ENCODE peak calls at places on chromosomes 12 and 14, in four cellular contexts. B is kidney, P is stomach, H is brain microvascular endothelial cell. D is an unnamed sample.

GRCh38 chr12:130401703-130402102 is 64.0 kb downstream of the PIWIL1 start:
- DNase-seq in B (no peak), P (no peak), H (no peak), D (no peak)

GRCh38 chr12:51307655-51308593 is 16.1 kb downstream of the BIN2 start:
- DNase-seq in B (no peak), P (no peak), H (peak), D (peak)

GRCh38 chr14:95519699-95520098 is 3.2 kb upstream of the SYNE3 start:
- DNase-seq in B (peak), P (peak), H (peak), D (peak)

GRCh38 chr14:24139272-24139934 is 2.0 kb downstream of the EMC9 start:
- DNase-seq in B (no peak), P (no peak), H (no peak), D (no peak)

GRCh38 chr14:71250791-71251190 is 343.5 kb downstream of the PCNX1 start:
- DNase-seq in B (no peak), P (no peak), H (no peak), D (no peak)

GRCh38 chr12:113251404-113252070 is 30.3 kb downstream of the TPCN1 start:
- DNase-seq in B (no peak), P (no peak), H (no peak), D (no peak)

GRCh38 chr12:6207254-6207942 is 7.2 kb downstream of the CD9 start:
- DNase-seq in B (no peak), P (no peak), H (no peak), D (no peak)

GRCh38 chr14:56046546-56046945 is 71.7 kb upstream of the PELI2 start:
- DNase-seq in B (no peak), P (no peak), H (no peak), D (no peak)

GRCh38 chr14:38070213-38070612 is 137.5 kb upstream of the SSTR1 start:
- DNase-seq in B (no peak), P (no peak), H (no peak), D (no peak)

GRCh38 chr14:96221109-96221650 is 16.5 kb downstream of the BDKRB2 start:
- DNase-seq in B (no peak), P (no peak), H (no peak), D (no peak)

GRCh38 chr12:94231718-94232117 is 83.3 kb downstream of the PLXNC1 start:
- DNase-seq in B (no peak), P (no peak), H (no peak), D (no peak)

GRCh38 chr12:65123435-65124063 is 2.4 kb upstream of the WIF1 start:
- DNase-seq in B (no peak), P (no peak), H (no peak), D (peak)

GRCh38 chr12:22981711-22982110 is 356.7 kb downstream of the ETNK1 start:
- DNase-seq in B (no peak), P (no peak), H (no peak), D (peak)

GRCh38 chr14:100072783-100073346 is 7.6 kb downstream of the EVL start:
- DNase-seq in B (no peak), P (peak), H (no peak), D (no peak)

GRCh38 chr12:118061011-118061875 is at the start of gene WSB2:
- DNase-seq in B (peak), P (peak), H (peak), D (no peak)

GRCh38 chr14:63203618-63204406 is 431 bp upstream of the RHOJ start:
- DNase-seq in B (peak), P (peak), H (peak), D (peak)

GRCh38 chr14:94446126-94446525 is 6.5 kb downstream of the SERPINA11 start:
- DNase-seq in B (no peak), P (no peak), H (no peak), D (no peak)

GRCh38 chr12:89350661-89351488 is 1.4 kb downstream of the DUSP6 start:
- DNase-seq in B (peak), P (no peak), H (no peak), D (no peak)

GRCh38 chr12:3103806-3104205 is 26.6 kb downstream of the TSPAN9 start:
- DNase-seq in B (no peak), P (no peak), H (no peak), D (no peak)

GRCh38 chr12:112148031-112148513 is 22.7 kb downstream of the TRAFD1 start:
- DNase-seq in B (no peak), P (peak), H (peak), D (peak)

GRCh38 chr14:31057035-31057434 is 30.9 kb upstream of the STRN3 start:
- DNase-seq in B (no peak), P (no peak), H (no peak), D (no peak)

GRCh38 chr12:116630762-116631161 is 71.6 kb downstream of the MAP1LC3B2 start:
- DNase-seq in B (no peak), P (no peak), H (no peak), D (no peak)

GRCh38 chr14:101178184-101179072 is 274.9 kb upstream of the RTL1 start:
- DNase-seq in B (peak), P (no peak), H (no peak), D (no peak)

GRCh38 chr14:97442363-97442762 is 645.2 kb downstream of the VRK1 start:
- DNase-seq in B (no peak), P (no peak), H (no peak), D (no peak)

GRCh38 chr12:70032076-70032475 is 207.0 kb downstream of the MYRFL start:
- DNase-seq in B (no peak), P (no peak), H (no peak), D (no peak)

GRCh38 chr14:62691613-62692489 is 353.4 kb downstream of the KCNH5 start:
- DNase-seq in B (no peak), P (peak), H (peak), D (peak)

GRCh38 chr12:132600048-132601032 is 10.0 kb downstream of the LRCOL1 start:
- DNase-seq in B (peak), P (peak), H (peak), D (peak)

GRCh38 chr14:54686219-54686870 is 119.4 kb downstream of the SAMD4A start:
- DNase-seq in B (no peak), P (no peak), H (peak), D (peak)

GRCh38 chr12:127550271-127550670 is 716.7 kb upstream of the TMEM132C start:
- DNase-seq in B (no peak), P (no peak), H (peak), D (peak)

DNA sequence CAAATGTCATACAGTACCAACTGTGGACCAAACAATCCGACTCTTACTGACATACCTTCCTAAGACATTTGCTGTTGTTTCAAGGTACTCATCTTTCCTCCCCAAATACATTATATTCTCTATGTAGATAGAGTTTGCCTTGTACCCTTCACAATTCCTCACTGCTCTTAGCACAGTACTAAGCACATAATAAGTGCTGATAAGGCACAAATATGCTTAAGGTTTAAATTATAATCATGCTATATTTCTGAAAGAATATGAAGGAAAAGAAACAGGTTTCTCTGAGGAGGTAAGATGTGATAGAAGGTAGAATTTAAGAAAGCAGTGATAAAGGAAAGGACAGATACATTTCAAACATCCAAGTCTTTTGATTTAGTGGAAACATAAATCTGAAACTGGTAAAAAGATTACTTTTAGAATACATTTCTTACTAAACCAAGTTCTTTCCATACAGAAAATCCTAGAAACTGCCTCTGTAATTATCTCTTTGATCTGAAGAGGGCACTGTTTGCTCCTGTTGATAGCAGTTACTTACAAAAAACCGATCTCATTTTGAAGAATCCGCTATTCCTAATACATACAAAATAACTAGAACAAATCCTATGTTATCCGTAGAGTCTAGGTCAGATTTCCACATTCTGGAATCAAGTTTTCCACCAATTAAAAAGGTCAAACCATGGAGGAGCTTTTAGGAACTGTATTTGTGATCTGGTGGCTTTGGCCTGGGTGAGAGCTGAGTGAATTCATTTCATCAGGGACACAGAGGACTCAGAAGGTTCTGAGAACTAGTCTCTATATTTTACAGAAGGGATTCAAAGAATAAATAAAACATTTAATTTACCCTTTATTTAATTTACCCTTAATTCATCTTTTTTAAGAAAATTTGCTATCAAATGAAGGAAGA is 311.9 kb downstream of the DAD1 start:
- DNase-seq in B (no peak), P (no peak), H (no peak), D (peak)
- TF ChIP-seq CTCF in B (peak), P (peak), H (peak), D (peak)

GRCh38 chr12:57487597-57488396 is at the start of gene MARS1:
- DNase-seq in B (peak), P (peak), H (peak), D (peak)
- TF ChIP-seq CTCF in B (no peak), P (no peak), H (no peak), D (no peak)

GRCh38 chr14:104096751-104097700 is 11.5 kb downstream of the ASPG start:
- DNase-seq in B (peak), P (no peak), H (no peak), D (no peak)
- TF ChIP-seq CTCF in B (no peak), P (no peak), H (peak), D (peak)

GRCh38 chr14:36655963-36656768 is 5.5 kb upstream of the PAX9 start:
- DNase-seq in B (peak), P (no peak), H (no peak), D (no peak)
- TF ChIP-seq CTCF in B (peak), P (peak), H (peak), D (peak)

GRCh38 chr14:22589096-22589839 is at the start of gene DAD1:
- DNase-seq in B (peak), P (peak), H (peak), D (peak)
- TF ChIP-seq CTCF in B (no peak), P (no peak), H (no peak), D (no peak)

DNA sequence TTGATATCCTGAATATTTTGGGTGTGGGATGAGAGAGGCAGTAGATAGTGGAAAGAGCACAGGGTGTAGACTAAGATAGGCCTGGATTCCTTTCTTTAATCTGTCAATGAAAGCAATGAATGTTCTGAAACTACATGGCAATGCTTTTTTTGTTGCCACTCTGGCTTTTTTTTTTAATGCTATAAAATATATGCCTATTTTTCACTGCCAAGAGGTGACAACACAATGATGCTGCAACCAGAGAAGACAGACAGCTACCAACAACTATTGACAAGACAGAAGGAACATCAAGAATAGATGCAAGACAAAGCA is 9.4 kb downstream of the ANG start:
- DNase-seq in B (no peak), P (no peak), H (no peak), D (no peak)
- TF ChIP-seq CTCF in B (no peak), P (no peak), H (no peak), D (peak)

GRCh38 chr14:69673578-69674305 is 62.3 kb downstream of the SUSD6 start:
- DNase-seq in B (no peak), P (no peak), H (no peak), D (no peak)
- TF ChIP-seq CTCF in B (no peak), P (no peak), H (no peak), D (no peak)